ENCODE peak calls at places on chromosome 18, in nine cellular contexts. One of them, this sample, is unnamed.

GRCh38 chr18:37779220-37779619 is 213.6 kb upstream of the CELF4 start:
- DNase-seq in naive thymus-derived CD4-positive, alpha-beta T cell: no peak
- DNase-seq in CD4-positive, alpha-beta memory T cell: no peak
- DNase-seq in SK-N-MC: no peak
- DNase-seq in adrenal gland: no peak
- DNase-seq in suprapubic skin: no peak
- DNase-seq in transverse colon: no peak
- DNase-seq in Panc1: no peak
- DNase-seq in tibial artery: no peak
- DNase-seq in this sample: no peak

GRCh38 chr18:5903386-5903785 is 8.1 kb upstream of the TMEM200C start:
- DNase-seq in tibial artery: no peak
- DNase-seq in Panc1: no peak
- DNase-seq in CD4-positive, alpha-beta memory T cell: no peak
- DNase-seq in suprapubic skin: no peak
- DNase-seq in transverse colon: no peak
- DNase-seq in adrenal gland: no peak
- DNase-seq in SK-N-MC: no peak
- DNase-seq in naive thymus-derived CD4-positive, alpha-beta T cell: no peak
- DNase-seq in this sample: no peak

GRCh38 chr18:47263197-47263827 is 11.9 kb upstream of the SKOR2 start:
- DNase-seq in tibial artery: no peak
- DNase-seq in naive thymus-derived CD4-positive, alpha-beta T cell: no peak
- DNase-seq in CD4-positive, alpha-beta memory T cell: no peak
- DNase-seq in Panc1: no peak
- DNase-seq in transverse colon: no peak
- DNase-seq in adrenal gland: no peak
- DNase-seq in suprapubic skin: no peak
- DNase-seq in SK-N-MC: no peak
- DNase-seq in this sample: peak; percentile 62

GRCh38 chr18:77115461-77115907 is 17.1 kb downstream of the MBP start:
- DNase-seq in adrenal gland: no peak
- DNase-seq in Panc1: no peak
- DNase-seq in suprapubic skin: no peak
- DNase-seq in naive thymus-derived CD4-positive, alpha-beta T cell: no peak
- DNase-seq in tibial artery: no peak
- DNase-seq in transverse colon: no peak
- DNase-seq in SK-N-MC: no peak
- DNase-seq in CD4-positive, alpha-beta memory T cell: no peak
- DNase-seq in this sample: no peak

GRCh38 chr18:47929681-47930085 is 776 bp downstream of the SMAD2 start:
- DNase-seq in tibial artery: no peak
- DNase-seq in Panc1: no peak
- DNase-seq in adrenal gland: no peak
- DNase-seq in SK-N-MC: no peak
- DNase-seq in CD4-positive, alpha-beta memory T cell: no peak
- DNase-seq in transverse colon: no peak
- DNase-seq in naive thymus-derived CD4-positive, alpha-beta T cell: no peak
- DNase-seq in suprapubic skin: no peak
- DNase-seq in this sample: no peak

GRCh38 chr18:37684590-37684989 is 119.0 kb upstream of the CELF4 start:
- DNase-seq in tibial artery: no peak
- DNase-seq in suprapubic skin: no peak
- DNase-seq in SK-N-MC: no peak
- DNase-seq in Panc1: no peak
- DNase-seq in CD4-positive, alpha-beta memory T cell: no peak
- DNase-seq in transverse colon: no peak
- DNase-seq in adrenal gland: no peak
- DNase-seq in naive thymus-derived CD4-positive, alpha-beta T cell: no peak
- DNase-seq in this sample: no peak

GRCh38 chr18:24763765-24764548 is 303.5 kb downstream of the HRH4 start:
- DNase-seq in suprapubic skin: no peak
- DNase-seq in transverse colon: no peak
- DNase-seq in naive thymus-derived CD4-positive, alpha-beta T cell: no peak
- DNase-seq in SK-N-MC: no peak
- DNase-seq in adrenal gland: no peak
- DNase-seq in Panc1: no peak
- DNase-seq in CD4-positive, alpha-beta memory T cell: no peak
- DNase-seq in tibial artery: no peak
- DNase-seq in this sample: no peak

GRCh38 chr18:26617151-26617554 is 68.8 kb upstream of the KCTD1 start:
- DNase-seq in suprapubic skin: no peak
- DNase-seq in CD4-positive, alpha-beta memory T cell: no peak
- DNase-seq in Panc1: no peak
- DNase-seq in naive thymus-derived CD4-positive, alpha-beta T cell: no peak
- DNase-seq in transverse colon: no peak
- DNase-seq in SK-N-MC: no peak
- DNase-seq in tibial artery: no peak
- DNase-seq in adrenal gland: no peak
- DNase-seq in this sample: no peak

GRCh38 chr18:36468161-36468560 is 170.6 kb downstream of the FHOD3 start:
- DNase-seq in CD4-positive, alpha-beta memory T cell: no peak
- DNase-seq in transverse colon: no peak
- DNase-seq in Panc1: no peak
- DNase-seq in naive thymus-derived CD4-positive, alpha-beta T cell: no peak
- DNase-seq in SK-N-MC: no peak
- DNase-seq in tibial artery: no peak
- DNase-seq in adrenal gland: no peak
- DNase-seq in suprapubic skin: no peak
- DNase-seq in this sample: no peak

GRCh38 chr18:23238152-23238531 is 102.9 kb downstream of the CABLES1 start:
- DNase-seq in tibial artery: peak; percentile 87
- DNase-seq in naive thymus-derived CD4-positive, alpha-beta T cell: no peak
- DNase-seq in transverse colon: peak; percentile 27
- DNase-seq in Panc1: no peak
- DNase-seq in CD4-positive, alpha-beta memory T cell: no peak
- DNase-seq in suprapubic skin: no peak
- DNase-seq in adrenal gland: no peak
- DNase-seq in SK-N-MC: no peak
- DNase-seq in this sample: no peak

GRCh38 chr18:73670536-73670935 is 477.1 kb downstream of the FBXO15 start:
- DNase-seq in transverse colon: no peak
- DNase-seq in Panc1: no peak
- DNase-seq in naive thymus-derived CD4-positive, alpha-beta T cell: no peak
- DNase-seq in SK-N-MC: no peak
- DNase-seq in tibial artery: no peak
- DNase-seq in CD4-positive, alpha-beta memory T cell: no peak
- DNase-seq in adrenal gland: no peak
- DNase-seq in suprapubic skin: no peak
- DNase-seq in this sample: no peak

GRCh38 chr18:9810216-9810804 is 75.5 kb upstream of the TXNDC2 start:
- DNase-seq in transverse colon: no peak
- DNase-seq in adrenal gland: no peak
- DNase-seq in SK-N-MC: no peak
- DNase-seq in suprapubic skin: no peak
- DNase-seq in Panc1: no peak
- DNase-seq in CD4-positive, alpha-beta memory T cell: no peak
- DNase-seq in naive thymus-derived CD4-positive, alpha-beta T cell: no peak
- DNase-seq in tibial artery: no peak
- DNase-seq in this sample: no peak

GRCh38 chr18:2653467-2653866 is 2.1 kb upstream of the SMCHD1 start:
- DNase-seq in naive thymus-derived CD4-positive, alpha-beta T cell: no peak
- DNase-seq in SK-N-MC: no peak
- DNase-seq in CD4-positive, alpha-beta memory T cell: no peak
- DNase-seq in adrenal gland: no peak
- DNase-seq in transverse colon: no peak
- DNase-seq in tibial artery: no peak
- DNase-seq in suprapubic skin: no peak
- DNase-seq in Panc1: no peak
- DNase-seq in this sample: no peak

GRCh38 chr18:79784071-79784913 is 13.4 kb upstream of the KCNG2 start:
- DNase-seq in naive thymus-derived CD4-positive, alpha-beta T cell: no peak
- DNase-seq in Panc1: no peak
- DNase-seq in tibial artery: peak; percentile 10
- DNase-seq in transverse colon: no peak
- DNase-seq in suprapubic skin: no peak
- DNase-seq in SK-N-MC: no peak
- DNase-seq in CD4-positive, alpha-beta memory T cell: no peak
- DNase-seq in adrenal gland: no peak
- DNase-seq in this sample: peak; percentile 68

GRCh38 chr18:78090584-78090983 is 840.9 kb downstream of the GALR1 start:
- DNase-seq in suprapubic skin: no peak
- DNase-seq in adrenal gland: no peak
- DNase-seq in transverse colon: no peak
- DNase-seq in Panc1: no peak
- DNase-seq in naive thymus-derived CD4-positive, alpha-beta T cell: no peak
- DNase-seq in SK-N-MC: no peak
- DNase-seq in tibial artery: no peak
- DNase-seq in CD4-positive, alpha-beta memory T cell: no peak
- DNase-seq in this sample: no peak

GRCh38 chr18:69580107-69580506 is 179.4 kb downstream of the DOK6 start:
- DNase-seq in transverse colon: no peak
- DNase-seq in Panc1: no peak
- DNase-seq in CD4-positive, alpha-beta memory T cell: no peak
- DNase-seq in adrenal gland: no peak
- DNase-seq in SK-N-MC: no peak
- DNase-seq in naive thymus-derived CD4-positive, alpha-beta T cell: peak; percentile 26
- DNase-seq in suprapubic skin: no peak
- DNase-seq in tibial artery: no peak
- DNase-seq in this sample: no peak

GRCh38 chr18:76518543-76519155 is 23.6 kb upstream of the ZNF516 start:
- DNase-seq in tibial artery: peak; percentile 71
- DNase-seq in CD4-positive, alpha-beta memory T cell: no peak
- DNase-seq in Panc1: no peak
- DNase-seq in SK-N-MC: no peak
- DNase-seq in suprapubic skin: peak; percentile 76
- DNase-seq in transverse colon: peak; percentile 20
- DNase-seq in naive thymus-derived CD4-positive, alpha-beta T cell: no peak
- DNase-seq in adrenal gland: peak; percentile 57
- DNase-seq in this sample: peak; percentile 86

GRCh38 chr18:75926811-75927210 is 499.3 kb upstream of the SMIM21 start:
- DNase-seq in transverse colon: no peak
- DNase-seq in naive thymus-derived CD4-positive, alpha-beta T cell: no peak
- DNase-seq in suprapubic skin: no peak
- DNase-seq in SK-N-MC: no peak
- DNase-seq in Panc1: no peak
- DNase-seq in tibial artery: no peak
- DNase-seq in adrenal gland: no peak
- DNase-seq in CD4-positive, alpha-beta memory T cell: no peak
- DNase-seq in this sample: no peak

GRCh38 chr18:33700513-33700976 is 122.5 kb downstream of the ASXL3 start:
- DNase-seq in SK-N-MC: no peak
- DNase-seq in CD4-positive, alpha-beta memory T cell: no peak
- DNase-seq in suprapubic skin: no peak
- DNase-seq in tibial artery: no peak
- DNase-seq in transverse colon: no peak
- DNase-seq in naive thymus-derived CD4-positive, alpha-beta T cell: no peak
- DNase-seq in Panc1: no peak
- DNase-seq in adrenal gland: no peak
- DNase-seq in this sample: no peak

GRCh38 chr18:32771871-32772499 is 838 bp downstream of the KLHL14 start:
- DNase-seq in SK-N-MC: no peak
- DNase-seq in naive thymus-derived CD4-positive, alpha-beta T cell: no peak
- DNase-seq in tibial artery: no peak
- DNase-seq in transverse colon: no peak
- DNase-seq in suprapubic skin: no peak
- DNase-seq in Panc1: no peak
- DNase-seq in adrenal gland: no peak
- DNase-seq in CD4-positive, alpha-beta memory T cell: no peak
- DNase-seq in this sample: peak; percentile 84

GRCh38 chr18:77061291-77061945 is 71.2 kb downstream of the MBP start:
- DNase-seq in CD4-positive, alpha-beta memory T cell: no peak
- DNase-seq in tibial artery: no peak
- DNase-seq in suprapubic skin: no peak
- DNase-seq in SK-N-MC: no peak
- DNase-seq in transverse colon: no peak
- DNase-seq in Panc1: no peak
- DNase-seq in naive thymus-derived CD4-positive, alpha-beta T cell: no peak
- DNase-seq in adrenal gland: no peak
- DNase-seq in this sample: no peak

GRCh38 chr18:75173758-75174157 is 35.2 kb downstream of the PTGR3 start:
- DNase-seq in adrenal gland: no peak
- DNase-seq in naive thymus-derived CD4-positive, alpha-beta T cell: no peak
- DNase-seq in tibial artery: no peak
- DNase-seq in suprapubic skin: no peak
- DNase-seq in Panc1: no peak
- DNase-seq in SK-N-MC: no peak
- DNase-seq in CD4-positive, alpha-beta memory T cell: no peak
- DNase-seq in transverse colon: no peak
- DNase-seq in this sample: no peak

DNA sequence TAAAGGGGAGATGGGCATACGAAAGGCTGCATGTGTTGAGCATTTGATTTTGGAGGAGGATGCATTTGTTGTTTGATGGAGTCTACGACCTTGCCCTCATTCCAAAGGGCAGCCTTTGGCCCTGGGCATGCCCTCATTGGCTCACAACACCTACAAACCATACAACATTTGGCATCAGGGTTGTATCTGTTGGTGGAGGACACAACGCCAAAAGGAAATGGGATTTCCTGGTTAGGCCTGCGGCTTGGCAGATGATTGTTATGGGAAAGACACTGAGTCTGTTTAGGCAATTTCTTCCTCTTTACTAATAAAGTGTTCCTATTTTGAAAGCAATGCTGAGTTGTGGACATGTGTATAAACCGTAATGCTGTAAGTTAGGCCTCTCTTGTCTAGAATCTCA is 246.9 kb downstream of the LDLRAD4 start:
- DNase-seq in adrenal gland: no peak
- DNase-seq in CD4-positive, alpha-beta memory T cell: no peak
- DNase-seq in suprapubic skin: peak; percentile 57
- DNase-seq in transverse colon: no peak
- DNase-seq in tibial artery: peak; percentile 43
- DNase-seq in Panc1: no peak
- DNase-seq in naive thymus-derived CD4-positive, alpha-beta T cell: no peak
- DNase-seq in SK-N-MC: no peak
- DNase-seq in this sample: no peak
- H3K4me3 ChIP-seq in adrenal gland: no peak overlapping the region
- H3K4me3 ChIP-seq in CD4-positive, alpha-beta memory T cell: peak overlapping the region; percentile 41
- H3K4me3 ChIP-seq in suprapubic skin: no peak overlapping the region
- H3K4me3 ChIP-seq in transverse colon: no peak overlapping the region
- H3K4me3 ChIP-seq in tibial artery: no peak overlapping the region
- H3K4me3 ChIP-seq in Panc1: no peak overlapping the region
- H3K4me3 ChIP-seq in naive thymus-derived CD4-positive, alpha-beta T cell: peak overlapping the region; percentile 66
- H3K4me3 ChIP-seq in SK-N-MC: peak overlapping the region; percentile 61
- H3K4me3 ChIP-seq in this sample: peak overlapping the region; percentile 42

GRCh38 chr18:45249306-45249705 is 366.0 kb upstream of the SLC14A2 start:
- DNase-seq in suprapubic skin: no peak
- DNase-seq in transverse colon: no peak
- DNase-seq in CD4-positive, alpha-beta memory T cell: no peak
- DNase-seq in adrenal gland: no peak
- DNase-seq in SK-N-MC: no peak
- DNase-seq in tibial artery: no peak
- DNase-seq in Panc1: no peak
- DNase-seq in naive thymus-derived CD4-positive, alpha-beta T cell: no peak
- DNase-seq in this sample: no peak
- H3K27ac ChIP-seq in suprapubic skin: peak overlapping the region; percentile 52
- H3K27ac ChIP-seq in transverse colon: peak overlapping the region; percentile 61
- H3K27ac ChIP-seq in CD4-positive, alpha-beta memory T cell: no peak overlapping the region
- H3K27ac ChIP-seq in adrenal gland: no peak overlapping the region
- H3K27ac ChIP-seq in SK-N-MC: no peak overlapping the region
- H3K27ac ChIP-seq in tibial artery: peak overlapping the region; percentile 79
- H3K27ac ChIP-seq in Panc1: no peak overlapping the region
- H3K27ac ChIP-seq in naive thymus-derived CD4-positive, alpha-beta T cell: no peak overlapping the region
- H3K27ac ChIP-seq in this sample: no peak overlapping the region

GRCh38 chr18:59898093-59898492 is 1.7 kb upstream of the PMAIP1 start:
- DNase-seq in CD4-positive, alpha-beta memory T cell: no peak
- DNase-seq in naive thymus-derived CD4-positive, alpha-beta T cell: no peak
- DNase-seq in suprapubic skin: no peak
- DNase-seq in adrenal gland: no peak
- DNase-seq in tibial artery: no peak
- DNase-seq in Panc1: no peak
- DNase-seq in transverse colon: no peak
- DNase-seq in SK-N-MC: no peak
- DNase-seq in this sample: no peak
- H3K4me3 ChIP-seq in CD4-positive, alpha-beta memory T cell: no peak overlapping the region
- H3K4me3 ChIP-seq in naive thymus-derived CD4-positive, alpha-beta T cell: no peak overlapping the region
- H3K4me3 ChIP-seq in suprapubic skin: no peak overlapping the region
- H3K4me3 ChIP-seq in adrenal gland: no peak overlapping the region
- H3K4me3 ChIP-seq in tibial artery: no peak overlapping the region
- H3K4me3 ChIP-seq in Panc1: no peak overlapping the region
- H3K4me3 ChIP-seq in transverse colon: no peak overlapping the region
- H3K4me3 ChIP-seq in SK-N-MC: no peak overlapping the region
- H3K4me3 ChIP-seq in this sample: no peak overlapping the region

GRCh38 chr18:60943297-60943696 is 389.9 kb upstream of the CDH20 start:
- DNase-seq in CD4-positive, alpha-beta memory T cell: no peak
- DNase-seq in tibial artery: no peak
- DNase-seq in suprapubic skin: no peak
- DNase-seq in SK-N-MC: no peak
- DNase-seq in Panc1: no peak
- DNase-seq in adrenal gland: no peak
- DNase-seq in transverse colon: no peak
- DNase-seq in naive thymus-derived CD4-positive, alpha-beta T cell: no peak
- DNase-seq in this sample: no peak
- H3K27ac ChIP-seq in CD4-positive, alpha-beta memory T cell: no peak overlapping the region
- H3K27ac ChIP-seq in tibial artery: no peak overlapping the region
- H3K27ac ChIP-seq in suprapubic skin: no peak overlapping the region
- H3K27ac ChIP-seq in SK-N-MC: no peak overlapping the region
- H3K27ac ChIP-seq in Panc1: no peak overlapping the region
- H3K27ac ChIP-seq in adrenal gland: no peak overlapping the region
- H3K27ac ChIP-seq in transverse colon: no peak overlapping the region
- H3K27ac ChIP-seq in naive thymus-derived CD4-positive, alpha-beta T cell: no peak overlapping the region
- H3K27ac ChIP-seq in this sample: no peak overlapping the region